ENCODE peak calls at places on chromosome 6, in six cellular contexts. O is cardiac muscle cell, R is lower lobe of right lung, V is hepatocyte, G is foreskin fibroblast, W is heart left ventricle. H is an unnamed sample.

GRCh38 chr6:135434095-135434494 is 63.4 kb downstream of the AHI1 start:
- DNase-seq in V (no peak), W (no peak), O (no peak), G (no peak), R (no peak), H (no peak)

GRCh38 chr6:26053929-26054658 is 33.1 kb upstream of the HFE start:
- DNase-seq in O (peak), G (peak), R (no peak), W (no peak), V (no peak), H (no peak)

GRCh38 chr6:15417811-15418210 is 171.9 kb downstream of the JARID2 start:
- DNase-seq in V (no peak), G (no peak), W (no peak), R (no peak), O (peak), H (no peak)

GRCh38 chr6:28558629-28559028 is 32.9 kb downstream of the GPX5 start:
- DNase-seq in O (no peak), R (no peak), W (no peak), G (no peak), V (no peak), H (no peak)

GRCh38 chr6:119742188-119742803 is 392.7 kb upstream of the MAN1A1 start:
- DNase-seq in O (peak), W (peak), G (peak), R (peak), V (peak), H (peak)

GRCh38 chr6:123418101-123418500 is 218.6 kb downstream of the TRDN start:
- DNase-seq in O (no peak), W (no peak), G (no peak), R (no peak), V (peak), H (no peak)

GRCh38 chr6:22072939-22073338 is 223.9 kb downstream of the PRL start:
- DNase-seq in G (peak), W (no peak), V (no peak), R (no peak), O (peak), H (no peak)

GRCh38 chr6:21158873-21159272 is 434.7 kb upstream of the SOX4 start:
- DNase-seq in O (no peak), W (no peak), R (no peak), V (no peak), G (no peak), H (no peak)

GRCh38 chr6:70131528-70131927 is 171.4 kb downstream of the COL9A1 start:
- DNase-seq in G (peak), O (no peak), V (no peak), W (no peak), R (no peak), H (no peak)

GRCh38 chr6:25354078-25354940 is 75.1 kb downstream of the CARMIL1 start:
- DNase-seq in G (peak), V (no peak), O (peak), R (no peak), W (no peak), H (no peak)

GRCh38 chr6:105087571-105088211 is 92.1 kb downstream of the POPDC3 start:
- DNase-seq in V (peak), G (peak), W (no peak), R (no peak), O (peak), H (peak)

GRCh38 chr6:21426841-21427490 is 166.6 kb upstream of the SOX4 start:
- DNase-seq in G (peak), V (no peak), W (no peak), R (no peak), O (peak), H (no peak)

GRCh38 chr6:144266091-144266649 is 19.0 kb upstream of the UTRN start:
- DNase-seq in W (peak), G (peak), O (peak), V (peak), R (peak), H (peak)

GRCh38 chr6:113710110-113710509 is 147.0 kb upstream of the MARCKS start:
- DNase-seq in R (no peak), O (no peak), V (no peak), G (no peak), W (no peak), H (no peak)

GRCh38 chr6:56490994-56491393 is 151.7 kb downstream of the DST start:
- DNase-seq in G (peak), O (peak), W (no peak), R (no peak), V (no peak), H (no peak)

GRCh38 chr6:153790881-153791473 is 248.1 kb upstream of the OPRM1 start:
- DNase-seq in R (no peak), O (peak), G (peak), W (no peak), V (peak), H (no peak)

GRCh38 chr6:35754452-35755321 is 17.9 kb downstream of the ARMC12 start:
- DNase-seq in W (no peak), O (no peak), R (no peak), V (no peak), G (peak), H (no peak)

GRCh38 chr6:35759401-35759800 is 17.0 kb upstream of the CLPSL2 start:
- DNase-seq in G (no peak), R (no peak), W (no peak), V (no peak), O (no peak), H (no peak)

GRCh38 chr6:35752330-35752729 is 15.5 kb downstream of the ARMC12 start:
- DNase-seq in W (no peak), G (no peak), O (no peak), V (no peak), R (no peak), H (no peak)

GRCh38 chr6:35755525-35755924 is 18.7 kb downstream of the ARMC12 start:
- DNase-seq in W (no peak), V (no peak), G (no peak), R (no peak), O (no peak), H (no peak)

GRCh38 chr6:35757461-35758123 is 18.8 kb upstream of the CLPSL2 start:
- DNase-seq in V (peak), G (peak), R (no peak), O (peak), W (no peak), H (no peak)
- TF ChIP-seq CTCF in V (peak), G (peak), R (no peak), O (peak), W (peak), H (peak)

DNA sequence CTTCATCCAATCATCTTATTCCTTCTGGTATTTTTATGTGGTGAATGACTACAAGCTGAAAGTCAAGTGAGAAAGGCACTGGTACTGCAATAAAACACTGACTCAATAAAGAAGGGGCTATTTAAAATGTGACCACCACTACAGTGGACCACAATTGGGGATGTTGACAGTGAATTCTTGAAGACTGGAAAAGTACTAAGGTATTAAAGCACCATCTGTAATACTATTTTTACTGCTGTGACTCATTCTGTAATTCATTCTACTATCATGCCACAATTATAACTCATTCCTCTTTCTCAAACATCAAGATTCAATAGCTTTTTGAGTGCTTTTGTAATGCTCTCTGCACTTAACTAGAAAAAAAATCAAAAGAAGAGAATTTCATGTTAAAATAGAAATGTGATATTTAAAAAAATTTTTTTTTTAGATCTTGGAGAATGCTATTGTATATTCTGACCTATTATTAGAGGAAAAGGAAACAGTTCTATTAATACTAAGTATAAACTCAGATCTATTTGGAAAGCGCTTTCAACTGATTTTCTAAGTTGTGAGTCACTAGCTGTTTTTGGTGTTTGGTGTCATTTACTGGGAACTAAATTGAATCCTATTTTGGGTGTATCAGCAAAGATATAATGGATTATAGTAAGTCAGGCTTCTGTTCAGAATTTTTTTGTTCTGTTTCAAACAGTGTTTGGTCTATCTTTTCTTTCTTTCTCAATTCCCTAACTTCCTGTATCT is 104.7 kb upstream of the TMEM170B start:
- DNase-seq in G (peak), V (no peak), R (no peak), O (no peak), W (no peak), H (peak)
- H3K4me3 ChIP-seq in G (no peak), V (no peak), R (no peak), O (no peak), W (no peak), H (no peak)

GRCh38 chr6:146931214-146931613 is 273.0 kb upstream of the STXBP5 start:
- DNase-seq in G (peak), W (no peak), V (no peak), O (no peak), R (no peak), H (no peak)
- TF ChIP-seq CTCF in G (no peak), W (no peak), V (no peak), O (no peak), R (no peak), H (no peak)

GRCh38 chr6:115544765-115545409 is 515.8 kb downstream of the FRK start:
- DNase-seq in R (no peak), G (no peak), V (no peak), W (no peak), O (no peak), H (no peak)
- H3K4me3 ChIP-seq in R (no peak), G (no peak), V (no peak), W (no peak), O (no peak), H (no peak)

DNA sequence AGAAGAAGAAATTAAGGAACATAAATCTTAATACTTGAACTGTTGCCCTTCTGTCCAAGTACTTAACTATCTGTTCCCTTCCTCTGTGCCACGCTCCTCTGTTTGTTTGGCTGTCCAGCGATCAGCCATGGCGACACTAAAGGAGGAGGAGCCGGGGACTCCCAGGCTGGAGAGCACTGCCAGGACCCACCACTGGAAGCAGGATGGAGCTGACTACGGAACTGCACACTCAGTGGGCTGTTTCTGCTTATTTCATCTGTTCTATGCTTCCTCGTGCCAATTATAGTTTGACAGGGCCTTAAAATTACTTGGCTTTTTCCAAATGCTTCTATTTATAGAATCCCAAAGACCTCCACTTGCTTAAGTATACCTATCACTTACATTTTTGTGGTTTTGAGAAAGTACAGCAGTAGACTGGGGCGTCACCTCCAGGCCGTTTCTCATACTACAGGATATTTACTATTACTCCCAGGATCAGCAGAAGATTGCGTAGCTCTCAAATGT is 17.1 kb downstream of the IRF4 start:
- DNase-seq in W (no peak), G (peak), V (peak), O (peak), R (peak), H (no peak)
- TF ChIP-seq CTCF in W (peak), G (no peak), V (peak), O (peak), R (peak), H (peak)

GRCh38 chr6:32415521-32416019 is 8.6 kb upstream of the BTNL2 start:
- DNase-seq in W (peak), V (peak), R (peak), G (peak), O (peak), H (peak)
- H3K4me3 ChIP-seq in W (peak), V (no peak), R (no peak), G (no peak), O (no peak), H (no peak)

GRCh38 chr6:41586564-41586963 is 40.4 kb downstream of the FOXP4 start:
- DNase-seq in V (no peak), W (no peak), G (peak), O (no peak), R (no peak), H (no peak)

GRCh38 chr6:41584205-41584604 is 38.0 kb downstream of the FOXP4 start:
- DNase-seq in V (no peak), W (no peak), R (no peak), O (no peak), G (no peak), H (no peak)

GRCh38 chr6:41585605-41586004 is 39.4 kb downstream of the FOXP4 start:
- DNase-seq in W (no peak), R (no peak), V (no peak), O (no peak), G (no peak), H (no peak)

GRCh38 chr6:41583576-41583975 is 37.4 kb downstream of the FOXP4 start:
- DNase-seq in G (no peak), V (no peak), O (no peak), W (no peak), R (no peak), H (no peak)

DNA sequence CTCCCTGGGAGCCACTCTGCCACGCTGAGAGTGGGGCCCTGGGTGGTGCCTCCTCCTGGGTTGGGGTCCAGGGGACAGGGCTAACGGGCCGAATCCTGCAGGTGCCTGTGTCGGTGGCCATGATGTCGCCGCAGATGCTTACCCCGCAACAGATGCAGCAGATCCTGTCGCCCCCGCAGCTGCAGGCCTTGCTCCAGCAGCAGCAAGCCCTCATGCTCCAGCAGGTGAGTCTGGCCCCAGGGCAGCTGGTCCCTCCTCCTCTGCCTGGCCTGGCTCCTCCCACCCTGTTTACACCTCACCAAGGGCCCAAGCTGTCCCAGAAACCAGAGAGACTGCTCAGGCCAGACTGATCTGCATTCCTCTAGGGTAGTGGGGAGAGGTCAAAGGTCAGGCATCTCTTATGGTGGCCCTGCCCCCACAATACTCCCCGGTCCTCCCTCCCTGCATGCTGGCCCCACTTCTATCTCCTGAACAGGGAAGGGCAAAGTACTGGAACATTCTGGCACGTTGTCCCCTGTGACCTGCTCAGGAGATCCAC is 38.6 kb downstream of the FOXP4 start:
- DNase-seq in G (no peak), W (no peak), O (no peak), V (peak), R (no peak), H (no peak)
- TF ChIP-seq CTCF in G (no peak), W (no peak), O (no peak), V (no peak), R (no peak), H (no peak)

GRCh38 chr6:149563928-149564325 is 2.2 kb upstream of the GINM1 start:
- DNase-seq in V (no peak), G (no peak), O (no peak), W (no peak), R (no peak), H (no peak)

GRCh38 chr6:149566372-149567193 is at the start of gene GINM1:
- DNase-seq in V (peak), R (peak), O (peak), G (peak), W (peak), H (no peak)

GRCh38 chr6:149567846-149568585 is 1.8 kb downstream of the GINM1 start:
- DNase-seq in W (no peak), G (no peak), R (no peak), O (no peak), V (no peak), H (no peak)

GRCh38 chr6:149565539-149566371 is 420 bp upstream of the GINM1 start:
- DNase-seq in O (peak), V (peak), G (peak), R (peak), W (peak), H (peak)

GRCh38 chr6:149567194-149567586 is 1.0 kb downstream of the GINM1 start:
- DNase-seq in V (no peak), R (no peak), O (no peak), W (no peak), G (no peak), H (no peak)
- H3K4me3 ChIP-seq in V (peak), R (peak), O (peak), W (peak), G (peak), H (peak)

GRCh38 chr6:103674790-103675189 is 1184.9 kb downstream of the HACE1 start:
- DNase-seq in G (no peak), V (no peak), O (no peak), W (no peak), R (no peak), H (no peak)

GRCh38 chr6:103675807-103676406 is 1183.8 kb downstream of the HACE1 start:
- DNase-seq in W (no peak), V (peak), R (no peak), G (no peak), O (no peak), H (no peak)

GRCh38 chr6:103677290-103677689 is 1182.4 kb downstream of the HACE1 start:
- DNase-seq in R (no peak), W (peak), G (no peak), O (no peak), V (no peak), H (no peak)

GRCh38 chr6:103672169-103672568 is 1187.5 kb downstream of the HACE1 start:
- DNase-seq in O (no peak), R (no peak), W (no peak), V (peak), G (no peak), H (no peak)
- TF ChIP-seq CTCF in O (no peak), R (no peak), W (no peak), V (peak), G (no peak), H (no peak)

H was measured in HFF-Myc.